ENCODE peak calls at places on chromosomes 11 and 22, in four cellular contexts. U is PC-3, C is GM23248, R is PC-9. V is an unnamed sample. For H4K20me1, the result is how much of the 10 kb centered on the place peaks cover.

GRCh38 chr11:93541884-93542752 is 1.1 kb downstream of the SMCO4 start:
- DNase-seq in U (peak), C (peak), R (peak), V (peak)

GRCh38 chr22:49162841-49163240 is 664.8 kb downstream of the BRD1 start:
- DNase-seq in U (no peak), C (no peak), R (no peak), V (no peak)

GRCh38 chr22:21657361-21658118 is 8.3 kb upstream of the PPIL2 start:
- DNase-seq in U (peak), C (peak), R (peak), V (peak)

GRCh38 chr22:35054064-35054463 is 11.9 kb upstream of the ISX start:
- DNase-seq in U (no peak), C (no peak), R (no peak), V (no peak)

GRCh38 chr11:77374611-77375031 is 73.1 kb upstream of the GDPD4 start:
- DNase-seq in U (peak), C (peak), R (no peak), V (no peak)

GRCh38 chr11:90587896-90588295 is 365.0 kb upstream of the CHORDC1 start:
- DNase-seq in U (no peak), C (no peak), R (no peak), V (no peak)

GRCh38 chr22:49598338-49598737 is 229.3 kb downstream of the BRD1 start:
- DNase-seq in U (no peak), C (no peak), R (no peak), V (no peak)

GRCh38 chr22:35301370-35301874 is 1.7 kb downstream of the TOM1 start:
- DNase-seq in U (peak), C (peak), R (peak), V (no peak)

GRCh38 chr22:35837328-35837727 is 119.7 kb downstream of the APOL5 start:
- DNase-seq in U (no peak), C (no peak), R (no peak), V (no peak)

GRCh38 chr11:92269021-92269420 is 44.4 kb downstream of the FAT3 start:
- DNase-seq in U (peak), C (peak), R (peak), V (no peak)

GRCh38 chr11:5807580-5807979 is 1.1 kb upstream of the OR52N2 start:
- DNase-seq in U (no peak), C (no peak), R (no peak), V (peak)

GRCh38 chr11:36213050-36213840 is 76.0 kb downstream of the COMMD9 start:
- DNase-seq in U (no peak), C (no peak), R (no peak), V (peak)

GRCh38 chr11:34150494-34151151 is 45.2 kb downstream of the NAT10 start:
- DNase-seq in U (no peak), C (peak), R (no peak), V (no peak)

GRCh38 chr22:42180349-42180842 is 49.8 kb upstream of the CYP2D6 start:
- DNase-seq in U (no peak), C (peak), R (no peak), V (no peak)

GRCh38 chr11:980438-981365 is 55.0 kb downstream of the AP2A2 start:
- DNase-seq in U (no peak), C (peak), R (no peak), V (no peak)

GRCh38 chr11:103515283-103515682 is 406.1 kb downstream of the DYNC2H1 start:
- DNase-seq in U (no peak), C (no peak), R (no peak), V (no peak)

GRCh38 chr11:110424775-110425444 is 4.8 kb upstream of the FDX1 start:
- DNase-seq in U (no peak), C (no peak), R (no peak), V (no peak)

GRCh38 chr11:21142007-21142406 is 472.6 kb downstream of the NELL1 start:
- DNase-seq in U (no peak), C (no peak), R (no peak), V (peak)

GRCh38 chr22:30191049-30191701 is 55.4 kb downstream of the LIF start:
- DNase-seq in U (no peak), C (peak), R (no peak), V (no peak)

GRCh38 chr11:111395081-111395480 is 16.0 kb upstream of the POU2AF1 start:
- DNase-seq in U (no peak), C (no peak), R (no peak), V (no peak)

GRCh38 chr11:94544832-94545640 is 1.3 kb downstream of the FUT4 start:
- DNase-seq in U (no peak), C (peak), R (no peak), V (peak)

GRCh38 chr11:69088676-69089146 is 40.0 kb downstream of the TPCN2 start:
- DNase-seq in U (peak), C (peak), R (peak), V (peak)

DNA sequence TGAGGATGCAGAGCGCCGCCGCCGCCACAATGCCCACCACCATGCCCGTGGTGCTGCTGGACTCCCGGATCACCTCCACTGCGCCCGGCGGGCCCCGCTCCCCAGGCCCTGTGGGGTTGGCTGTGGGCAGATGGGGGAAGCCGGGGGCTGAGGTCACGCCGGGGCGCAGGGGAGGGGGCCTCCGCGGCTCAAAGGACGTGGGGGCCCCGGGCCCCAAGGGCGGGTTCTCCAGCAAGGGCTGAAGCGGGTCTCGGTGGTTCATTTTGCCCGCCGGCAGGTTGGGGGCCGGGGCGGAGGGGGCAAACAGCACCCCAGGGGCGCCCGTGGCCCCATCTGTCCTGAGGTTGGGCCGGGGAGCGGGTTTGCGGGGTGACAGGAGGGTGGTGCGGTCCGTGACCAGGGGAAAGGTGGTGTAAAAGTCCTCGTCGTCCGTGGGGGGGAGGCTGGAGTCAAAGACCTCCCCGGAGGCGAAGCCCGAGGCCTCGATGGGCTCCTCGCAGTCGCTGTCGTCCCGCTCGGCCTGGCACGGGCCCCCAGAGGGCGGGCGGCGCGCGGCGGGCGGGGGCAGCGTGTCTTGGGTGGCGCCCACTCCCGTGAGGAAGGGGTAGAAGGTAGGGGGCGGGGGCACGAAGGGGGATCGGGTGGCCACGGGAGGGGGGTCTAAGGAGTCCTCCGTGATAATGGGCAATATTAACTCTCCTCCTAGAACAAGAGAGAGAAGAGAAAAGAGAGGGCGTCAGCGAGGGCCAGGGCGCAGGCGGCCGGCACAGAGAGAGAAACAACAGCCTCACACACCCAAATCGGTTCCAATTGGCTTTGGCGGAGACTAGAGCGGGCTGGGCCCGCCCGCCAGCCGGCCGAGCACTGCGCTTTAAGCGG is 16.6 kb downstream of the SLC22A12 start:
- DNase-seq in U (peak), C (peak), R (no peak), V (peak)
- TF ChIP-seq EZH2 in U (no peak), C (no peak), R (no peak), V (no peak)

GRCh38 chr11:47499614-47500013 is 50.7 kb upstream of the RAPSN start:
- DNase-seq in U (no peak), C (no peak), R (no peak), V (no peak)
- H4K20me1 ChIP-seq in U (under half), C (under half), R (half or more), V (half or more)

GRCh38 chr22:38843716-38844660 is at the start of gene NPTXR:
- DNase-seq in U (peak), C (peak), R (peak), V (peak)

GRCh38 chr22:38842512-38843200 is 1.2 kb downstream of the NPTXR start:
- DNase-seq in U (no peak), C (no peak), R (no peak), V (no peak)

GRCh38 chr22:38841635-38842034 is 2.2 kb downstream of the NPTXR start:
- DNase-seq in U (no peak), C (no peak), R (no peak), V (no peak)

GRCh38 chr22:38844661-38845367 is 986 bp upstream of the NPTXR start:
- DNase-seq in U (no peak), C (no peak), R (no peak), V (no peak)

GRCh38 chr22:38843201-38843715 is 570 bp downstream of the NPTXR start:
- DNase-seq in U (peak), C (peak), R (peak), V (peak)
- TF ChIP-seq EZH2 in U (no peak), C (no peak), R (no peak), V (peak)

GRCh38 chr11:106092446-106092845 is 15.0 kb downstream of the AASDHPPT start:
- DNase-seq in U (no peak), C (no peak), R (no peak), V (no peak)
- H4K20me1 ChIP-seq in U (under half), C (under half), R (under half), V (under half)

GRCh38 chr11:2140411-2141400 is 1.5 kb upstream of the IGF2 start:
- DNase-seq in U (no peak), C (no peak), R (no peak), V (peak)
- TF ChIP-seq EZH2 in U (no peak), C (no peak), R (no peak), V (peak)

DNA sequence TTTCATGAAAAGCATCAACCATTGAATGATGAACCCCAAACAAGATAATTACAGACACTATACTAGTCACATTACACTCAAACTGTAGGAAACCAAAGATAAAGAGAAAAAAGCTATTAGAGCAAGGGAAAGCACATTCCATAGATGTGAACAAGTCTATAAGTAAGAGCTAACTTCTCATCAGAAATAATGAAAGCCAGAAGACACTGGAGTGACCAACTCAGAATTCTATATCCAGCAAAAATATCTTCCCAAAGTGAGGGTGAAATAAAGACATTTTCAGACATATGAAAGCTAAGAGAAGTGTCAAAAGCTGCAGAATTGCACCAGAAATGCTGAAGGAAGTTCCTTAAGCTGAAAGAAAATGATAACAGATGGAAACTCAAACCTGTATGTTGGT is 17.3 kb downstream of the FCHSD2 start:
- DNase-seq in U (no peak), C (no peak), R (no peak), V (no peak)
- H4K20me1 ChIP-seq in U (under half), C (under half), R (under half), V (under half)

GRCh38 chr22:19203839-19204238 is 25.3 kb upstream of the SLC25A1 start:
- DNase-seq in U (no peak), C (no peak), R (no peak), V (no peak)

GRCh38 chr22:19199479-19199878 is 20.9 kb upstream of the SLC25A1 start:
- DNase-seq in U (no peak), C (no peak), R (no peak), V (no peak)

GRCh38 chr22:19204640-19205039 is 26.1 kb upstream of the SLC25A1 start:
- DNase-seq in U (no peak), C (no peak), R (no peak), V (no peak)

GRCh38 chr22:19201130-19201857 is 22.8 kb upstream of the SLC25A1 start:
- DNase-seq in U (no peak), C (no peak), R (no peak), V (no peak)

DNA sequence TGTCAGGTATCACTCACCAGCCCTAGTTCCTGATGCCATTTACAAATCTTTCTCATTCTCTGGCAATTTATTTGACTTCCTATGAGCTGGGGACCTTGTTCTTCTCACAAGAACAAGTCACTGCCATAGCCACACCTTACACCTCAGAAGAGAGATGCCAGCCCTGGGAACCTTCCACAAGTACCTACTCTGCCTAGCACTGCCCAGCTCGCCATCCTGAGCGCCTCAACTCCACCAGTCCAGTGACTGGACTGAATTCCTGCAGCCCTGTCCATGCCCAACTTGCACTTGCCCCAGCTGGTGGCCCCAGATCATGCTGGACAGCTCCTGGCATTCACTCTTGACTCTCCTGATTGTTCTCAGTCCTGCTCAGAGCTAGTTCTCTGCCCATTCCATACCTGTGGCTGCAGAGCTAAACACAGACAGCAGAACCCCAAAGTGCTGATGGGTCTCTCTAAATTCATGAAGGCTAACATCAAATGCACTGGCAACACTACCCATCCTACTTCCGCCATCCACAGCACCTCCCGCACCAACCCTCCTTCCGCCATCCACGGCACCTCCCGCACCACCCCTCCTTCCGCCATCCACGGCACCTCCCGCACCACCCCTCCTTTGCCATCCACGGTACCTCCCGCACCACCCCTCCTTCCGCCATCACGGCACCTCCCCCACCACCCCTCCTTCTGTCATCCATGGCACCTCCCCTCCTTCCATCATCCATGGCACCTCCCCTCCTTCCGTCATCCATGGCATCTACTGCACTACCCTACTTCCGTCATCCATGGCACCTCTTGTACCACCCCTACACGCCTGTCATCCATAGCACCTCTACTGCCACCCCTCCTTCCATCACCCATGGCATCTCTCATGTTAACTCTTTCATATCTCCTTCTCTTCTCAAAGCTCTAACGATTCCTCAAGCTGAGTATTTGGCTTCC is 23.6 kb upstream of the SLC25A1 start:
- DNase-seq in U (no peak), C (no peak), R (no peak), V (no peak)
- TF ChIP-seq EZH2 in U (no peak), C (no peak), R (no peak), V (no peak)

GRCh38 chr11:70400643-70401042 is 2.3 kb downstream of the CTTN start:
- DNase-seq in U (no peak), C (no peak), R (no peak), V (no peak)

GRCh38 chr11:70405679-70406395 is 7.5 kb downstream of the CTTN start:
- DNase-seq in U (no peak), C (no peak), R (no peak), V (no peak)

GRCh38 chr11:70404244-70404643 is 5.9 kb downstream of the CTTN start:
- DNase-seq in U (no peak), C (no peak), R (no peak), V (no peak)

GRCh38 chr11:70399681-70400112 is 1.4 kb downstream of the CTTN start:
- DNase-seq in U (peak), C (peak), R (peak), V (peak)

DNA sequence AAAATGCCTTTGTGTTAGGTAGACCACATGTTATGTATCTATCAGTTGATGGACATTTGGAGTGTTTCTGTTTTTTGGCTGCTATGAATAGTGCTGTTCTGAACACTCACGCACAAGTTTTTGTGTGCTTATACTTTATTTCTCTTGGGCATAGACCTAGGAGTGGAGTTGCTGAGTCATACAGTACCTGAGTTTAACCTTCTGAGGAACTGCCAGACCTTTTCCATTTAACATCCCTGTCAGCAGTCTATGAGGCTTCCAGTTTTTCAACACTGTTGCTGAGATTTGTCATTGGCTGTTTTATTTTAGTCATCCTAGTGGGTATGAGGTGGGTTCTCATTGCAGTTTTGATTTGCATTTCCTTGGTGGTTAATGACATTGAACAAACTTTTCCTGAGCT is 4.4 kb downstream of the CTTN start:
- DNase-seq in U (peak), C (no peak), R (no peak), V (no peak)
- H4K20me1 ChIP-seq in U (under half), C (under half), R (half or more), V (half or more)

DNA sequence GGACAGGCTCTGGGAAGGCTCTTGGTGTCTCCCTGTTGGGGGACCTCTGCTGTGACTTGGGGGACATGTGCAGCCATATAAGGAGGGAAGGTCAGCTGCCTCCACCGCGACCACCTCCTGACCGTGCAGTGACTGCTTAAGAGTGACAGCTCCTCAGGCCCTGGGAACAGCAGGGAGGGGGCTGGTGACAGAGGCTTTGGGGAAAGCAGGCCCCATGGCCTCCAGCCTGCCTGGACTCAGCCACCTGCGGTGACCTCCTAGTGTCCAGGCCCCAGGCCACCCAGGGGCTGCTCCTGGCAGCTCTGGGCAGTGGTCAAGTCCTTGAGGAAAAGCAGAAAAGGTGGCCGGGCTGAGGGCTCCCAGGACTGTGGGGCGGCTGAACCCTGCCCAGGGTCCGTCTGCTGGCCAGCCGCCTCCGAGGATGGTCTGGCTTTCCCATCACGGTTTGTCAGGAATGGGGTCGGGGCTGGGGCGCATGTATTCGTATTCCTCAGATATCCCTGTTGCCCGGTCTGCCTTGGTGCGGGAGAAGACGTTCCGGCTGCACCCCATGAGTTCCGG is 96.8 kb downstream of the WNT7B start:
- DNase-seq in U (no peak), C (no peak), R (no peak), V (no peak)
- TF ChIP-seq EZH2 in U (no peak), C (no peak), R (no peak), V (no peak)